ENCODE peak calls at places on chromosomes 6 and 20, in nine cellular contexts. One of them, this sample, is unnamed.

GRCh38 chr6:159232751-159233150 is 63.6 kb downstream of the FNDC1 start:
- DNase-seq in PC-3: no peak
- DNase-seq in mesothelial cell of epicardium: no peak
- DNase-seq in colonic mucosa: no peak
- DNase-seq in IMR-90: no peak
- DNase-seq in cardiac muscle cell: no peak
- DNase-seq in RWPE1: no peak
- DNase-seq in vagina: no peak
- DNase-seq in uterus: no peak
- DNase-seq in this sample: no peak

GRCh38 chr6:46771556-46771955 is 21.6 kb upstream of the MEP1A start:
- DNase-seq in PC-3: no peak
- DNase-seq in mesothelial cell of epicardium: no peak
- DNase-seq in colonic mucosa: no peak
- DNase-seq in IMR-90: no peak
- DNase-seq in cardiac muscle cell: no peak
- DNase-seq in RWPE1: no peak
- DNase-seq in vagina: no peak
- DNase-seq in uterus: no peak
- DNase-seq in this sample: no peak

GRCh38 chr6:150343434-150343833 is 25.4 kb upstream of the IYD start:
- DNase-seq in PC-3: peak; percentile 1
- DNase-seq in mesothelial cell of epicardium: no peak
- DNase-seq in colonic mucosa: no peak
- DNase-seq in IMR-90: peak; percentile 13
- DNase-seq in cardiac muscle cell: no peak
- DNase-seq in RWPE1: no peak
- DNase-seq in vagina: no peak
- DNase-seq in uterus: no peak
- DNase-seq in this sample: no peak

GRCh38 chr6:68919537-68919936 is 284.5 kb downstream of the ADGRB3 start:
- DNase-seq in PC-3: no peak
- DNase-seq in mesothelial cell of epicardium: no peak
- DNase-seq in colonic mucosa: no peak
- DNase-seq in IMR-90: no peak
- DNase-seq in cardiac muscle cell: no peak
- DNase-seq in RWPE1: no peak
- DNase-seq in vagina: no peak
- DNase-seq in uterus: no peak
- DNase-seq in this sample: no peak

GRCh38 chr6:84462697-84463096 is 235.3 kb upstream of the CEP162 start:
- DNase-seq in PC-3: peak; percentile 15
- DNase-seq in mesothelial cell of epicardium: no peak
- DNase-seq in colonic mucosa: no peak
- DNase-seq in IMR-90: peak; percentile 17
- DNase-seq in cardiac muscle cell: peak; percentile 80
- DNase-seq in RWPE1: no peak
- DNase-seq in vagina: no peak
- DNase-seq in uterus: no peak
- DNase-seq in this sample: no peak

GRCh38 chr20:62138912-62139311 is 4.3 kb downstream of the PSMA7 start:
- DNase-seq in PC-3: no peak
- DNase-seq in mesothelial cell of epicardium: no peak
- DNase-seq in colonic mucosa: no peak
- DNase-seq in IMR-90: no peak
- DNase-seq in cardiac muscle cell: no peak
- DNase-seq in RWPE1: no peak
- DNase-seq in vagina: no peak
- DNase-seq in uterus: no peak
- DNase-seq in this sample: no peak

GRCh38 chr6:169775321-169775720 is 23.9 kb downstream of the ERMARD start:
- DNase-seq in PC-3: no peak
- DNase-seq in mesothelial cell of epicardium: no peak
- DNase-seq in colonic mucosa: peak; percentile 10
- DNase-seq in IMR-90: no peak
- DNase-seq in cardiac muscle cell: no peak
- DNase-seq in RWPE1: no peak
- DNase-seq in vagina: no peak
- DNase-seq in uterus: no peak
- DNase-seq in this sample: no peak

GRCh38 chr6:37688088-37688850 is 9.4 kb downstream of the MDGA1 start:
- DNase-seq in PC-3: no peak
- DNase-seq in mesothelial cell of epicardium: no peak
- DNase-seq in colonic mucosa: no peak
- DNase-seq in IMR-90: no peak
- DNase-seq in cardiac muscle cell: no peak
- DNase-seq in RWPE1: no peak
- DNase-seq in vagina: no peak
- DNase-seq in uterus: no peak
- DNase-seq in this sample: no peak

GRCh38 chr6:150119256-150119655 is 23.6 kb upstream of the PPP1R14C start:
- DNase-seq in PC-3: no peak
- DNase-seq in mesothelial cell of epicardium: no peak
- DNase-seq in colonic mucosa: no peak
- DNase-seq in IMR-90: no peak
- DNase-seq in cardiac muscle cell: peak; percentile 47
- DNase-seq in RWPE1: no peak
- DNase-seq in vagina: no peak
- DNase-seq in uterus: no peak
- DNase-seq in this sample: no peak

GRCh38 chr6:33990061-33990541 is 155.8 kb downstream of the GRM4 start:
- DNase-seq in PC-3: no peak
- DNase-seq in mesothelial cell of epicardium: no peak
- DNase-seq in colonic mucosa: no peak
- DNase-seq in IMR-90: no peak
- DNase-seq in cardiac muscle cell: no peak
- DNase-seq in RWPE1: no peak
- DNase-seq in vagina: no peak
- DNase-seq in uterus: no peak
- DNase-seq in this sample: no peak

GRCh38 chr20:45545754-45546453 is 1.3 kb downstream of the EPPIN start:
- DNase-seq in PC-3: peak; percentile 67
- DNase-seq in mesothelial cell of epicardium: no peak
- DNase-seq in colonic mucosa: no peak
- DNase-seq in IMR-90: peak; percentile 37
- DNase-seq in cardiac muscle cell: peak; percentile 54
- DNase-seq in RWPE1: peak; percentile 77
- DNase-seq in vagina: peak; percentile 27
- DNase-seq in uterus: no peak
- DNase-seq in this sample: no peak

GRCh38 chr6:6221829-6222535 is 98.5 kb downstream of the F13A1 start:
- DNase-seq in PC-3: peak; percentile 28
- DNase-seq in mesothelial cell of epicardium: no peak
- DNase-seq in colonic mucosa: peak; percentile 50
- DNase-seq in IMR-90: no peak
- DNase-seq in cardiac muscle cell: no peak
- DNase-seq in RWPE1: no peak
- DNase-seq in vagina: no peak
- DNase-seq in uterus: no peak
- DNase-seq in this sample: peak; percentile 9

GRCh38 chr20:15708984-15709598 is 864.2 kb downstream of the KIF16B start:
- DNase-seq in PC-3: peak; percentile 67
- DNase-seq in mesothelial cell of epicardium: no peak
- DNase-seq in colonic mucosa: peak; percentile 53
- DNase-seq in IMR-90: no peak
- DNase-seq in cardiac muscle cell: peak; percentile 32
- DNase-seq in RWPE1: no peak
- DNase-seq in vagina: no peak
- DNase-seq in uterus: no peak
- DNase-seq in this sample: peak; percentile 67

GRCh38 chr20:64160536-64161495 is 3.4 kb upstream of the MYT1 start:
- DNase-seq in PC-3: no peak
- DNase-seq in mesothelial cell of epicardium: no peak
- DNase-seq in colonic mucosa: no peak
- DNase-seq in IMR-90: no peak
- DNase-seq in cardiac muscle cell: no peak
- DNase-seq in RWPE1: no peak
- DNase-seq in vagina: no peak
- DNase-seq in uterus: no peak
- DNase-seq in this sample: no peak

GRCh38 chr6:90098025-90098474 is 198.6 kb downstream of the BACH2 start:
- DNase-seq in PC-3: peak; percentile 58
- DNase-seq in mesothelial cell of epicardium: no peak
- DNase-seq in colonic mucosa: no peak
- DNase-seq in IMR-90: peak; percentile 89
- DNase-seq in cardiac muscle cell: peak; percentile 95
- DNase-seq in RWPE1: peak; percentile 87
- DNase-seq in vagina: peak; percentile 95
- DNase-seq in uterus: peak; percentile 71
- DNase-seq in this sample: no peak

GRCh38 chr20:30812739-30813411 is 444.6 kb upstream of the DEFB115 start:
- DNase-seq in PC-3: no peak
- DNase-seq in mesothelial cell of epicardium: no peak
- DNase-seq in colonic mucosa: no peak
- DNase-seq in IMR-90: no peak
- DNase-seq in cardiac muscle cell: no peak
- DNase-seq in RWPE1: no peak
- DNase-seq in vagina: no peak
- DNase-seq in uterus: no peak
- DNase-seq in this sample: no peak

GRCh38 chr6:48117246-48117645 is 6.2 kb upstream of the PTCHD4 start:
- DNase-seq in PC-3: no peak
- DNase-seq in mesothelial cell of epicardium: no peak
- DNase-seq in colonic mucosa: no peak
- DNase-seq in IMR-90: no peak
- DNase-seq in cardiac muscle cell: no peak
- DNase-seq in RWPE1: no peak
- DNase-seq in vagina: no peak
- DNase-seq in uterus: no peak
- DNase-seq in this sample: no peak

GRCh38 chr20:1415667-1416468 is 23.0 kb upstream of the FKBP1A start:
- DNase-seq in PC-3: peak; percentile 99
- DNase-seq in mesothelial cell of epicardium: no peak
- DNase-seq in colonic mucosa: no peak
- DNase-seq in IMR-90: peak; percentile 97
- DNase-seq in cardiac muscle cell: peak; percentile 82
- DNase-seq in RWPE1: peak; percentile 93
- DNase-seq in vagina: no peak
- DNase-seq in uterus: no peak
- DNase-seq in this sample: no peak

DNA sequence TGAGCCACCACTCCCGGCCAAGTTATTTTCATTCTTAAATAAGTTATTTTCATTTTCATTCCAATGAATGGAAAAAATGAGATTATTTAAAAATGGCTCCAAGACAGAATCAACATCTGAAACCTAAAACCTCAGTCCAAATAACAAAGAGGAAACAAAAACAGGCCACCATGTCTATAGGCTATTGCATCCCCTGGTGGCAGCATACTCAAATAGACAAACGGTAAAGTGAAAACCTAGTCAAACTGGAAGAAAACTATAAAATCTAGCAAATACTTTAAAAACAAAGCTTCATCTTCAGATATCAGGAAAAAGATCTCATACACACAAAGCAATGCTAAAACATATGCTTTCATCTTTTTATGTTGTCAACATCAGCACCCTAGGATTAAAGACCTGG is 20.9 kb downstream of the IL17A start:
- DNase-seq in PC-3: no peak
- DNase-seq in mesothelial cell of epicardium: no peak
- DNase-seq in colonic mucosa: no peak
- DNase-seq in IMR-90: no peak
- DNase-seq in cardiac muscle cell: no peak
- DNase-seq in RWPE1: no peak
- DNase-seq in vagina: no peak
- DNase-seq in uterus: no peak
- DNase-seq in this sample: no peak
- TF ChIP-seq CTCF in PC-3: peak; percentile 43
- TF ChIP-seq CTCF in mesothelial cell of epicardium: no peak
- TF ChIP-seq CTCF in colonic mucosa: no peak
- TF ChIP-seq CTCF in IMR-90: no peak
- TF ChIP-seq CTCF in cardiac muscle cell: no peak
- TF ChIP-seq CTCF in RWPE1: no peak
- TF ChIP-seq CTCF in vagina: no peak
- TF ChIP-seq CTCF in uterus: no peak
- TF ChIP-seq CTCF in this sample: peak; percentile 23

DNA sequence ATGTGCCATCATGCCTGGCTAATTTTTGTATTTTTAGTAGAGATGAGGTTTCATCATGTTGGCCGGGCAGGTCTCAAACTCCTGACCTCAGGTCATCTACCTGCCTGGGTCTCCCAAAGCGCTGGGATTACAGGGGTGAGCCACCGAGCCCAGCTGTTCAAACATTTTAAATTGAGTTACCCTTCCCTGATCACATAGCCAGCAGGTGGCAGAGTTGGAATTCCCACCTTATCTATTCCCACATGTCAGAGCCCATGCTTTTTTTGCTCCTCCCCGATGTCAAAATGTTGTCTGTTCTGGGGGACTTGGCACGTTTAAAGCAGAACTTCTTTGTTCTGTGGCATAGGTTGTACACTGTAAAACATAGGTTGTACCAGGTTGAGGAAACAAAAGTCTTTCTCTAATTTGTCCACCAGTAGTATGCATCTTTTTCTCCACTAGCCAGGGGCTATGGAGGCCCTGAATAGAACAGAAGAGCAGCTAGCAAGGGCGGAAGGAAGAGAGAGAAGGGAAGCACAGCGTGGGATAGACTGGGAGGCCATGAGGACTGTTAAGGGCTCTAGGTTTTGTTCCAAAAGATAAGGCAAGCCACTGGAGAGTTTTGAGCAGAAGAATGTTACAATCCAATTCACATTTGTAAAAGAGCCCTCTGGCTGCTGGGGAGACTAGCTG is 7.3 kb upstream of the LBP start:
- DNase-seq in PC-3: peak; percentile 59
- DNase-seq in mesothelial cell of epicardium: no peak
- DNase-seq in colonic mucosa: no peak
- DNase-seq in IMR-90: no peak
- DNase-seq in cardiac muscle cell: peak; percentile 53
- DNase-seq in RWPE1: peak; percentile 70
- DNase-seq in vagina: no peak
- DNase-seq in uterus: no peak
- DNase-seq in this sample: no peak
- TF ChIP-seq CTCF in PC-3: peak; percentile 57
- TF ChIP-seq CTCF in mesothelial cell of epicardium: no peak
- TF ChIP-seq CTCF in colonic mucosa: no peak
- TF ChIP-seq CTCF in IMR-90: peak; percentile 31
- TF ChIP-seq CTCF in cardiac muscle cell: peak; percentile 35
- TF ChIP-seq CTCF in RWPE1: no peak
- TF ChIP-seq CTCF in vagina: no peak
- TF ChIP-seq CTCF in uterus: no peak
- TF ChIP-seq CTCF in this sample: peak; percentile 50

DNA sequence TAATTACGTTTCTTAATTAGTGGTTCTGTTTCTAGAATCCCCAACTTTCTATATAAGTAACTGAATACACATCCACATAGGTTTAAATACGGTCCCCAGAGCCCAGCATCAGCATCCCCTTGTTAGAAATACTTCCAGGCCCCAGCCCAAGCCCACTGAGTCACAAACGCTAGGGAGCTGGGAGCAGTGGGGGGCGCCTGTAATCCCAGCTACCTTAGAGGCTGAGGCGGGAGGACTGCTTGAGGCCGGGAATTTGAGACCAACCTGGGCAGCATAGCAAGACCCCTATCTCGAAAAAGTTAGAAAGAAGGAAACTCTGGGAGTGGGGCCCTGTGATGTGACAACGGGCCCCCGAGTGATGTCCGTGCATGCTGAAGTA is 1.3 kb upstream of the PPP1R3G start:
- DNase-seq in PC-3: no peak
- DNase-seq in mesothelial cell of epicardium: no peak
- DNase-seq in colonic mucosa: no peak
- DNase-seq in IMR-90: no peak
- DNase-seq in cardiac muscle cell: no peak
- DNase-seq in RWPE1: no peak
- DNase-seq in vagina: no peak
- DNase-seq in uterus: no peak
- DNase-seq in this sample: no peak
- TF ChIP-seq CTCF in PC-3: no peak
- TF ChIP-seq CTCF in mesothelial cell of epicardium: no peak
- TF ChIP-seq CTCF in colonic mucosa: no peak
- TF ChIP-seq CTCF in IMR-90: no peak
- TF ChIP-seq CTCF in cardiac muscle cell: no peak
- TF ChIP-seq CTCF in RWPE1: no peak
- TF ChIP-seq CTCF in vagina: no peak
- TF ChIP-seq CTCF in uterus: no peak
- TF ChIP-seq CTCF in this sample: no peak

GRCh38 chr6:42322676-42323075 is 105.0 kb upstream of the MRPS10 start:
- DNase-seq in PC-3: no peak
- DNase-seq in mesothelial cell of epicardium: no peak
- DNase-seq in colonic mucosa: no peak
- DNase-seq in IMR-90: no peak
- DNase-seq in cardiac muscle cell: no peak
- DNase-seq in RWPE1: no peak
- DNase-seq in vagina: no peak
- DNase-seq in uterus: no peak
- DNase-seq in this sample: no peak
- TF ChIP-seq CTCF in PC-3: peak; percentile 41
- TF ChIP-seq CTCF in mesothelial cell of epicardium: no peak
- TF ChIP-seq CTCF in colonic mucosa: no peak
- TF ChIP-seq CTCF in IMR-90: no peak
- TF ChIP-seq CTCF in cardiac muscle cell: no peak
- TF ChIP-seq CTCF in RWPE1: no peak
- TF ChIP-seq CTCF in vagina: no peak
- TF ChIP-seq CTCF in uterus: no peak
- TF ChIP-seq CTCF in this sample: no peak